ENCODE peak calls at places on chromosomes 5 and 9, in ten cellular contexts. One of them, this sample, is unnamed.

GRCh38 chr5:131230406-131230805 is 33.4 kb upstream of the CDC42SE2 start:
- DNase-seq in nephron progenitor cell: no peak
- DNase-seq in heart right ventricle: no peak
- DNase-seq in epithelial cell of proximal tubule: no peak
- DNase-seq in coronary artery: no peak
- DNase-seq in CD8-positive, alpha-beta T cell: no peak
- DNase-seq in tibial artery: no peak
- DNase-seq in bronchial epithelial cell: no peak
- DNase-seq in colonic mucosa: no peak
- DNase-seq in upper lobe of left lung: no peak
- DNase-seq in this sample: no peak

GRCh38 chr9:14158911-14159310 is 155.0 kb downstream of the NFIB start:
- DNase-seq in heart right ventricle: no peak
- DNase-seq in CD8-positive, alpha-beta T cell: no peak
- DNase-seq in bronchial epithelial cell: peak; percentile 79
- DNase-seq in coronary artery: no peak
- DNase-seq in colonic mucosa: no peak
- DNase-seq in tibial artery: no peak
- DNase-seq in epithelial cell of proximal tubule: no peak
- DNase-seq in upper lobe of left lung: no peak
- DNase-seq in nephron progenitor cell: no peak
- DNase-seq in this sample: no peak

GRCh38 chr5:43335681-43336080 is 22.5 kb upstream of the HMGCS1 start:
- DNase-seq in coronary artery: no peak
- DNase-seq in nephron progenitor cell: no peak
- DNase-seq in CD8-positive, alpha-beta T cell: no peak
- DNase-seq in tibial artery: no peak
- DNase-seq in colonic mucosa: no peak
- DNase-seq in upper lobe of left lung: no peak
- DNase-seq in heart right ventricle: no peak
- DNase-seq in epithelial cell of proximal tubule: no peak
- DNase-seq in bronchial epithelial cell: no peak
- DNase-seq in this sample: no peak

GRCh38 chr5:154868702-154869101 is 10.3 kb downstream of the CNOT8 start:
- DNase-seq in bronchial epithelial cell: no peak
- DNase-seq in nephron progenitor cell: no peak
- DNase-seq in colonic mucosa: no peak
- DNase-seq in CD8-positive, alpha-beta T cell: no peak
- DNase-seq in coronary artery: no peak
- DNase-seq in upper lobe of left lung: no peak
- DNase-seq in tibial artery: no peak
- DNase-seq in heart right ventricle: no peak
- DNase-seq in epithelial cell of proximal tubule: no peak
- DNase-seq in this sample: no peak

GRCh38 chr5:32531885-32532520 is 53.4 kb upstream of the SUB1 start:
- DNase-seq in epithelial cell of proximal tubule: peak; percentile 18
- DNase-seq in nephron progenitor cell: no peak
- DNase-seq in coronary artery: no peak
- DNase-seq in bronchial epithelial cell: peak; percentile 21
- DNase-seq in heart right ventricle: no peak
- DNase-seq in colonic mucosa: no peak
- DNase-seq in upper lobe of left lung: no peak
- DNase-seq in CD8-positive, alpha-beta T cell: no peak
- DNase-seq in tibial artery: no peak
- DNase-seq in this sample: no peak

GRCh38 chr9:14994738-14995137 is 84.5 kb upstream of the FREM1 start:
- DNase-seq in nephron progenitor cell: no peak
- DNase-seq in CD8-positive, alpha-beta T cell: no peak
- DNase-seq in bronchial epithelial cell: no peak
- DNase-seq in coronary artery: no peak
- DNase-seq in epithelial cell of proximal tubule: no peak
- DNase-seq in tibial artery: no peak
- DNase-seq in heart right ventricle: no peak
- DNase-seq in upper lobe of left lung: no peak
- DNase-seq in colonic mucosa: no peak
- DNase-seq in this sample: no peak

GRCh38 chr5:27911216-27911615 is 872.8 kb upstream of the CDH9 start:
- DNase-seq in tibial artery: no peak
- DNase-seq in colonic mucosa: no peak
- DNase-seq in coronary artery: no peak
- DNase-seq in nephron progenitor cell: no peak
- DNase-seq in heart right ventricle: no peak
- DNase-seq in bronchial epithelial cell: peak; percentile 82
- DNase-seq in CD8-positive, alpha-beta T cell: no peak
- DNase-seq in upper lobe of left lung: no peak
- DNase-seq in epithelial cell of proximal tubule: no peak
- DNase-seq in this sample: no peak

GRCh38 chr9:76412638-76413037 is 18.4 kb upstream of the RFK start:
- DNase-seq in upper lobe of left lung: no peak
- DNase-seq in tibial artery: no peak
- DNase-seq in coronary artery: no peak
- DNase-seq in bronchial epithelial cell: no peak
- DNase-seq in CD8-positive, alpha-beta T cell: no peak
- DNase-seq in epithelial cell of proximal tubule: no peak
- DNase-seq in heart right ventricle: no peak
- DNase-seq in colonic mucosa: no peak
- DNase-seq in nephron progenitor cell: no peak
- DNase-seq in this sample: no peak

GRCh38 chr9:95508242-95508967 is 8.4 kb downstream of the PTCH1 start:
- DNase-seq in CD8-positive, alpha-beta T cell: no peak
- DNase-seq in coronary artery: no peak
- DNase-seq in bronchial epithelial cell: no peak
- DNase-seq in epithelial cell of proximal tubule: no peak
- DNase-seq in colonic mucosa: no peak
- DNase-seq in nephron progenitor cell: peak; percentile 54
- DNase-seq in tibial artery: no peak
- DNase-seq in heart right ventricle: no peak
- DNase-seq in upper lobe of left lung: peak; percentile 89
- DNase-seq in this sample: peak; percentile 62

GRCh38 chr5:73365301-73365853 is 83.2 kb downstream of the FOXD1 start:
- DNase-seq in bronchial epithelial cell: peak; percentile 91
- DNase-seq in colonic mucosa: no peak
- DNase-seq in upper lobe of left lung: no peak
- DNase-seq in heart right ventricle: no peak
- DNase-seq in nephron progenitor cell: no peak
- DNase-seq in coronary artery: no peak
- DNase-seq in epithelial cell of proximal tubule: no peak
- DNase-seq in tibial artery: no peak
- DNase-seq in CD8-positive, alpha-beta T cell: no peak
- DNase-seq in this sample: no peak

GRCh38 chr9:22005700-22006605 is 3.2 kb downstream of the CDKN2B start:
- DNase-seq in epithelial cell of proximal tubule: no peak
- DNase-seq in tibial artery: peak; percentile 47
- DNase-seq in bronchial epithelial cell: no peak
- DNase-seq in coronary artery: no peak
- DNase-seq in upper lobe of left lung: peak; percentile 82
- DNase-seq in heart right ventricle: no peak
- DNase-seq in colonic mucosa: no peak
- DNase-seq in nephron progenitor cell: peak; percentile 30
- DNase-seq in CD8-positive, alpha-beta T cell: peak; percentile 47
- DNase-seq in this sample: no peak

GRCh38 chr9:69571032-69571431 is 101.1 kb downstream of the APBA1 start:
- DNase-seq in epithelial cell of proximal tubule: no peak
- DNase-seq in colonic mucosa: no peak
- DNase-seq in bronchial epithelial cell: peak; percentile 16
- DNase-seq in CD8-positive, alpha-beta T cell: no peak
- DNase-seq in nephron progenitor cell: no peak
- DNase-seq in tibial artery: no peak
- DNase-seq in upper lobe of left lung: no peak
- DNase-seq in heart right ventricle: no peak
- DNase-seq in coronary artery: no peak
- DNase-seq in this sample: no peak
- TF ChIP-seq CTCF in epithelial cell of proximal tubule: no peak
- TF ChIP-seq CTCF in colonic mucosa: no peak
- TF ChIP-seq CTCF in bronchial epithelial cell: no peak
- TF ChIP-seq CTCF in CD8-positive, alpha-beta T cell: no peak
- TF ChIP-seq CTCF in nephron progenitor cell: no peak
- TF ChIP-seq CTCF in tibial artery: no peak
- TF ChIP-seq CTCF in upper lobe of left lung: no peak
- TF ChIP-seq CTCF in heart right ventricle: no peak
- TF ChIP-seq CTCF in coronary artery: no peak
- TF ChIP-seq CTCF in this sample: no peak

DNA sequence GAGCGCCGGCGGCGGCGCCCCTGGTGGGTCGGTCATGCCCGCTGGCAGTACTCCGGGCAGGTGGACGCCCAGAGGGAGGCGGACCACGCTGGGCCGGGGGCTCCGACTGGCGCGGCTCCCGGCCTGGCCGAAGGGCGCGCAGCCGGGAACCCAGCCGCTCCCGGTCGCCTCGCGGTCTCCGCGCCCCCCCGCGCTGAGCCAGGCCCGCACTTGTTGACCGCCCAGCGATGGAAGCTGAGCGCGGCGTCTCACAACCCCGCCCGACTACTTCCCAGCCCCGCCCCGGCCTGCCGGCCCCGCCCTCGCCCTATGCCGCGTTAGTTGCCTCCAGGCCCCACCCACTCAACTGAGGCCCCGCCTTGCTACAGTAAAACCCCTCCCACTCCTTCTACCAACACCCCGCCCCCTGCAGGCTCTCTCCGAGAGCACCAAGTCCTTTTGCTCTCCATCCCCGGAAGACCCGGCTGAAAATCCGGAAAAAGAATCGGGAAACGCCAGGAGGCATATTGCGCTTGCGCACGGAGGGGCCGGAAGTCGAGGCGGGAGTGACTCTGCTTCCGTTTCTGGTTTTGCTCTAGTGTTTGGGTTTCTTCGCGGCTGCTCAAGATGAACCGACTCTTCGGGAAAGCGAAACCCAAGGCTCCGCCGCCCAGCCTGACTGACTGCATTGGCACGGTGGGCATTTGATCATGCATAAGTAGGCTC is at the start of the genes BAG1 and CHMP5:
- DNase-seq in bronchial epithelial cell: peak; percentile 97
- DNase-seq in CD8-positive, alpha-beta T cell: peak; percentile 100
- DNase-seq in heart right ventricle: peak; percentile 100
- DNase-seq in nephron progenitor cell: peak; percentile 100
- DNase-seq in colonic mucosa: peak; percentile 100
- DNase-seq in tibial artery: peak; percentile 100
- DNase-seq in epithelial cell of proximal tubule: peak; percentile 90
- DNase-seq in upper lobe of left lung: peak; percentile 100
- DNase-seq in coronary artery: peak; percentile 100
- DNase-seq in this sample: peak; percentile 100
- TF ChIP-seq CTCF in bronchial epithelial cell: peak; percentile 30
- TF ChIP-seq CTCF in CD8-positive, alpha-beta T cell: no peak
- TF ChIP-seq CTCF in heart right ventricle: peak; percentile 33
- TF ChIP-seq CTCF in nephron progenitor cell: peak; percentile 16
- TF ChIP-seq CTCF in colonic mucosa: no peak
- TF ChIP-seq CTCF in tibial artery: peak; percentile 23
- TF ChIP-seq CTCF in epithelial cell of proximal tubule: peak; percentile 40
- TF ChIP-seq CTCF in upper lobe of left lung: peak; percentile 48
- TF ChIP-seq CTCF in coronary artery: peak; percentile 11
- TF ChIP-seq CTCF in this sample: peak; percentile 15

GRCh38 chr9:35488019-35488418 is 1.9 kb upstream of the RUSC2 start:
- DNase-seq in bronchial epithelial cell: no peak
- DNase-seq in tibial artery: no peak
- DNase-seq in colonic mucosa: no peak
- DNase-seq in nephron progenitor cell: no peak
- DNase-seq in coronary artery: no peak
- DNase-seq in CD8-positive, alpha-beta T cell: no peak
- DNase-seq in heart right ventricle: peak; percentile 50
- DNase-seq in upper lobe of left lung: no peak
- DNase-seq in epithelial cell of proximal tubule: no peak
- DNase-seq in this sample: no peak

GRCh38 chr9:35490910-35491465 is 1.1 kb downstream of the RUSC2 start:
- DNase-seq in tibial artery: no peak
- DNase-seq in bronchial epithelial cell: peak; percentile 43
- DNase-seq in colonic mucosa: no peak
- DNase-seq in epithelial cell of proximal tubule: no peak
- DNase-seq in coronary artery: no peak
- DNase-seq in upper lobe of left lung: no peak
- DNase-seq in heart right ventricle: no peak
- DNase-seq in nephron progenitor cell: no peak
- DNase-seq in CD8-positive, alpha-beta T cell: no peak
- DNase-seq in this sample: no peak

GRCh38 chr9:35488566-35489312 is 1.2 kb upstream of the RUSC2 start:
- DNase-seq in upper lobe of left lung: no peak
- DNase-seq in bronchial epithelial cell: no peak
- DNase-seq in epithelial cell of proximal tubule: no peak
- DNase-seq in heart right ventricle: no peak
- DNase-seq in CD8-positive, alpha-beta T cell: no peak
- DNase-seq in colonic mucosa: no peak
- DNase-seq in coronary artery: peak; percentile 79
- DNase-seq in nephron progenitor cell: no peak
- DNase-seq in tibial artery: no peak
- DNase-seq in this sample: no peak

GRCh38 chr9:35490155-35490909 is 421 bp downstream of the RUSC2 start:
- DNase-seq in colonic mucosa: peak; percentile 33
- DNase-seq in nephron progenitor cell: peak; percentile 36
- DNase-seq in CD8-positive, alpha-beta T cell: no peak
- DNase-seq in epithelial cell of proximal tubule: no peak
- DNase-seq in coronary artery: peak; percentile 85
- DNase-seq in heart right ventricle: no peak
- DNase-seq in upper lobe of left lung: peak; percentile 84
- DNase-seq in bronchial epithelial cell: no peak
- DNase-seq in tibial artery: no peak
- DNase-seq in this sample: no peak

DNA sequence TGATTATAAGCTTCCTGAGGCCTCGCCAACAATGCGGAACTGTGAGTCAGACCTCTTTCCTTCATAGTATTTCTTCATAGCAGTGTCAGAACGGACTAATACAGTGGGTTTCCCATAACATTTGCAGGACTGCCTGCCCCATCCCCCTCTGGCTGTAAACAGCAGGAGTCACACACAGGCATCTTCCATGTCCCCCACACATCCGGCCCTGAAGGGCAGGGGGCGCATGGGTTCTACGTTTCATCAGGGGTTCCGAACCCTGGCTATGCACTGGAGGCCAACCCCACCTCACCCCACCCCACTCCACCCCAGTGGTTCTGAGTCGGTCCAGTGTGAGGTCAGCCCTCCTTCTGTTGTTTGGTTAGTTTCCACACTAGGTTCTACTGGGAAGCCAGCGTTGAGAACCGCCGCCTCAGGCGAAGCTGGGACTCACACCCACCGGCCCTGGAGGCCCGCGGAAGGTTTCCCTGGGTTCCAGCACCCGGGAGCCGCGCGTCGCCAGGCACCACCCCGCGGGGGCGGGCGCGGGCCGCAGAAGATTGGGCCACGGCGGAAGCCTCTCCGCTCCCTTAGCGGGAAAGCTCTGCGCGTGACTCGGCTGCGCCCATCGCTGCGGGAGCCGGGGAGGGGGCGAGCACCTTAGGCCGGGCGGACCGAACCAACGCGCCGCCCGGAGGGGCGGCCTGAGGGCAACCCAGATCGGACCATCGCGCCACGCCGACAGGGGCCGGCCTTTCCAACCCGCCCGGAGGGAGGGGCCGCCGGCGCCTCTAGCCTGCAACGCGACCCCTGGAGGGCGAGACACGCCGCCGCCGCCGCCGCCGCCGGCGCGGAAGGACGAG is at the start of gene RUSC2:
- DNase-seq in bronchial epithelial cell: peak; percentile 70
- DNase-seq in CD8-positive, alpha-beta T cell: peak; percentile 70
- DNase-seq in heart right ventricle: peak; percentile 84
- DNase-seq in epithelial cell of proximal tubule: no peak
- DNase-seq in nephron progenitor cell: peak; percentile 93
- DNase-seq in upper lobe of left lung: peak; percentile 96
- DNase-seq in tibial artery: peak; percentile 93
- DNase-seq in colonic mucosa: peak; percentile 74
- DNase-seq in coronary artery: peak; percentile 93
- DNase-seq in this sample: peak; percentile 85
- TF ChIP-seq CTCF in bronchial epithelial cell: no peak
- TF ChIP-seq CTCF in CD8-positive, alpha-beta T cell: no peak
- TF ChIP-seq CTCF in heart right ventricle: peak; percentile 45
- TF ChIP-seq CTCF in epithelial cell of proximal tubule: peak; percentile 47
- TF ChIP-seq CTCF in nephron progenitor cell: peak; percentile 26
- TF ChIP-seq CTCF in upper lobe of left lung: peak; percentile 64
- TF ChIP-seq CTCF in tibial artery: peak; percentile 48
- TF ChIP-seq CTCF in colonic mucosa: no peak
- TF ChIP-seq CTCF in coronary artery: peak; percentile 23
- TF ChIP-seq CTCF in this sample: peak; percentile 7

GRCh38 chr9:100324594-100325200 is 28.0 kb downstream of the TEX10 start:
- DNase-seq in heart right ventricle: no peak
- DNase-seq in epithelial cell of proximal tubule: no peak
- DNase-seq in upper lobe of left lung: no peak
- DNase-seq in tibial artery: no peak
- DNase-seq in colonic mucosa: no peak
- DNase-seq in CD8-positive, alpha-beta T cell: no peak
- DNase-seq in bronchial epithelial cell: peak; percentile 47
- DNase-seq in nephron progenitor cell: no peak
- DNase-seq in coronary artery: no peak
- DNase-seq in this sample: no peak
- TF ChIP-seq CTCF in heart right ventricle: peak; percentile 54
- TF ChIP-seq CTCF in epithelial cell of proximal tubule: peak; percentile 56
- TF ChIP-seq CTCF in upper lobe of left lung: peak; percentile 34
- TF ChIP-seq CTCF in tibial artery: peak; percentile 34
- TF ChIP-seq CTCF in colonic mucosa: peak; percentile 38
- TF ChIP-seq CTCF in CD8-positive, alpha-beta T cell: peak; percentile 42
- TF ChIP-seq CTCF in bronchial epithelial cell: peak; percentile 28
- TF ChIP-seq CTCF in nephron progenitor cell: peak; percentile 52
- TF ChIP-seq CTCF in coronary artery: no peak
- TF ChIP-seq CTCF in this sample: peak; percentile 71